ENCODE peak calls at places on chromosomes 6 and 20, in four cellular contexts. One of them, this sample, is unnamed.

GRCh38 chr6:67345946-67346345 is 1289.1 kb upstream of the ADGRB3 start:
- DNase-seq in left cardiac atrium: no peak
- DNase-seq in HFFc6: no peak
- DNase-seq in NCI-H1417 treated with DMSO at 0.1 percent for 48 hours: no peak
- DNase-seq in this sample: no peak

GRCh38 chr20:60627751-60628565 is 624.1 kb upstream of the CDH4 start:
- DNase-seq in left cardiac atrium: no peak
- DNase-seq in HFFc6: no peak
- DNase-seq in NCI-H1417 treated with DMSO at 0.1 percent for 48 hours: no peak
- DNase-seq in this sample: no peak

GRCh38 chr20:8335796-8336195 is 203.7 kb downstream of the PLCB1 start:
- DNase-seq in left cardiac atrium: no peak
- DNase-seq in HFFc6: no peak
- DNase-seq in NCI-H1417 treated with DMSO at 0.1 percent for 48 hours: no peak
- DNase-seq in this sample: no peak

GRCh38 chr20:5654557-5654956 is 95.6 kb upstream of the SHLD1 start:
- DNase-seq in left cardiac atrium: no peak
- DNase-seq in HFFc6: peak
- DNase-seq in NCI-H1417 treated with DMSO at 0.1 percent for 48 hours: peak
- DNase-seq in this sample: peak

GRCh38 chr20:19758888-19759331 is 852 bp downstream of the RIN2 start:
- DNase-seq in left cardiac atrium: peak
- DNase-seq in HFFc6: no peak
- DNase-seq in NCI-H1417 treated with DMSO at 0.1 percent for 48 hours: no peak
- DNase-seq in this sample: no peak

GRCh38 chr20:63133481-63134091 is 82.3 kb downstream of the YTHDF1 start:
- DNase-seq in left cardiac atrium: no peak
- DNase-seq in HFFc6: no peak
- DNase-seq in NCI-H1417 treated with DMSO at 0.1 percent for 48 hours: no peak
- DNase-seq in this sample: no peak

GRCh38 chr6:151808331-151809241 is 1.1 kb downstream of the ESR1 start:
- DNase-seq in left cardiac atrium: no peak
- DNase-seq in HFFc6: no peak
- DNase-seq in NCI-H1417 treated with DMSO at 0.1 percent for 48 hours: no peak
- DNase-seq in this sample: no peak

GRCh38 chr6:79436232-79436631 is 101.0 kb downstream of the LCA5 start:
- DNase-seq in left cardiac atrium: no peak
- DNase-seq in HFFc6: no peak
- DNase-seq in NCI-H1417 treated with DMSO at 0.1 percent for 48 hours: no peak
- DNase-seq in this sample: no peak

GRCh38 chr6:12160350-12160749 is 129.8 kb upstream of the EDN1 start:
- DNase-seq in left cardiac atrium: no peak
- DNase-seq in HFFc6: peak
- DNase-seq in NCI-H1417 treated with DMSO at 0.1 percent for 48 hours: no peak
- DNase-seq in this sample: no peak

GRCh38 chr6:168925671-168926070 is 328.0 kb downstream of the THBS2 start:
- DNase-seq in left cardiac atrium: no peak
- DNase-seq in HFFc6: no peak
- DNase-seq in NCI-H1417 treated with DMSO at 0.1 percent for 48 hours: no peak
- DNase-seq in this sample: no peak

GRCh38 chr6:28373925-28374324 is 24.2 kb downstream of the ZKSCAN3 start:
- DNase-seq in left cardiac atrium: no peak
- DNase-seq in HFFc6: no peak
- DNase-seq in NCI-H1417 treated with DMSO at 0.1 percent for 48 hours: no peak
- DNase-seq in this sample: no peak

GRCh38 chr6:63882208-63882607 is 246.6 kb downstream of the PHF3 start:
- DNase-seq in left cardiac atrium: no peak
- DNase-seq in HFFc6: no peak
- DNase-seq in NCI-H1417 treated with DMSO at 0.1 percent for 48 hours: no peak
- DNase-seq in this sample: no peak

GRCh38 chr6:112468359-112468758 is 121.2 kb downstream of the RFPL4B start:
- DNase-seq in left cardiac atrium: no peak
- DNase-seq in HFFc6: peak
- DNase-seq in NCI-H1417 treated with DMSO at 0.1 percent for 48 hours: no peak
- DNase-seq in this sample: no peak

GRCh38 chr6:25958700-25959162 is 3.9 kb upstream of the TRIM38 start:
- DNase-seq in left cardiac atrium: no peak
- DNase-seq in HFFc6: no peak
- DNase-seq in NCI-H1417 treated with DMSO at 0.1 percent for 48 hours: no peak
- DNase-seq in this sample: no peak

GRCh38 chr6:47532981-47533585 is 55.5 kb downstream of the CD2AP start:
- DNase-seq in left cardiac atrium: no peak
- DNase-seq in HFFc6: no peak
- DNase-seq in NCI-H1417 treated with DMSO at 0.1 percent for 48 hours: no peak
- DNase-seq in this sample: no peak

GRCh38 chr6:129525055-129525454 is 184.9 kb downstream of the ARHGAP18 start:
- DNase-seq in left cardiac atrium: no peak
- DNase-seq in HFFc6: no peak
- DNase-seq in NCI-H1417 treated with DMSO at 0.1 percent for 48 hours: no peak
- DNase-seq in this sample: no peak

GRCh38 chr6:138215071-138215470 is 3.2 kb downstream of the PBOV1 start:
- DNase-seq in left cardiac atrium: no peak
- DNase-seq in HFFc6: no peak
- DNase-seq in NCI-H1417 treated with DMSO at 0.1 percent for 48 hours: no peak
- DNase-seq in this sample: no peak

GRCh38 chr20:4120921-4121321 is 105.6 kb upstream of the RNF24 start:
- DNase-seq in left cardiac atrium: peak
- DNase-seq in HFFc6: no peak
- DNase-seq in NCI-H1417 treated with DMSO at 0.1 percent for 48 hours: no peak
- DNase-seq in this sample: no peak

GRCh38 chr6:136492409-136492808 is 57.8 kb downstream of the MAP7 start:
- DNase-seq in left cardiac atrium: no peak
- DNase-seq in HFFc6: no peak
- DNase-seq in NCI-H1417 treated with DMSO at 0.1 percent for 48 hours: no peak
- DNase-seq in this sample: no peak

This sample was measured in NCI-H2081 treated with DMSO at 0.1 percent for 48 hours.